ENCODE peak calls at places on chromosomes 11 and 22, in four cellular contexts. One of them, this sample, is unnamed.

GRCh38 chr22:45548441-45548840 is 45.8 kb downstream of the FBLN1 start:
- DNase-seq in GM12878: no peak
- DNase-seq in K562: no peak
- DNase-seq in HepG2: no peak
- DNase-seq in this sample: no peak

GRCh38 chr11:2759228-2760195 is 59.7 kb upstream of the KCNQ1OT1 start:
- DNase-seq in K562: no peak
- DNase-seq in HepG2: no peak
- DNase-seq in GM12878: no peak
- DNase-seq in this sample: no peak

GRCh38 chr22:42268852-42269406 is 1.5 kb downstream of the TCF20 start:
- DNase-seq in K562: no peak
- DNase-seq in GM12878: no peak
- DNase-seq in HepG2: no peak
- DNase-seq in this sample: peak; percentile 33

GRCh38 chr22:38034278-38034882 is 22.8 kb upstream of the PICK1 start:
- DNase-seq in GM12878: peak; percentile 15
- DNase-seq in HepG2: peak; percentile 50
- DNase-seq in K562: peak; percentile 81
- DNase-seq in this sample: peak; percentile 42

GRCh38 chr22:37401401-37401859 is 25.8 kb downstream of the ELFN2 start:
- DNase-seq in GM12878: no peak
- DNase-seq in HepG2: no peak
- DNase-seq in K562: no peak
- DNase-seq in this sample: no peak

GRCh38 chr11:61392991-61393595 is 706 bp downstream of the TMEM216 start:
- DNase-seq in HepG2: no peak
- DNase-seq in GM12878: no peak
- DNase-seq in K562: no peak
- DNase-seq in this sample: peak; percentile 52

GRCh38 chr22:39183991-39184585 is 31.6 kb upstream of the CBX7 start:
- DNase-seq in GM12878: no peak
- DNase-seq in K562: peak; percentile 48
- DNase-seq in HepG2: peak; percentile 65
- DNase-seq in this sample: no peak

GRCh38 chr11:47295385-47295784 is 25.5 kb downstream of the MADD start:
- DNase-seq in GM12878: no peak
- DNase-seq in K562: no peak
- DNase-seq in HepG2: no peak
- DNase-seq in this sample: no peak

GRCh38 chr11:118918686-118919280 is 6.9 kb downstream of the BCL9L start:
- DNase-seq in K562: peak; percentile 34
- DNase-seq in GM12878: no peak
- DNase-seq in HepG2: no peak
- DNase-seq in this sample: no peak

GRCh38 chr11:84316866-84317560 is 1030.8 kb upstream of the CCDC90B start:
- DNase-seq in GM12878: no peak
- DNase-seq in HepG2: no peak
- DNase-seq in K562: no peak
- DNase-seq in this sample: no peak

GRCh38 chr11:126561327-126561893 is 205.9 kb downstream of the ST3GAL4 start:
- DNase-seq in GM12878: no peak
- DNase-seq in HepG2: peak; percentile 34
- DNase-seq in K562: peak; percentile 47
- DNase-seq in this sample: no peak

GRCh38 chr11:10302294-10302743 is 2.6 kb upstream of the ADM start:
- DNase-seq in GM12878: no peak
- DNase-seq in HepG2: no peak
- DNase-seq in K562: no peak
- DNase-seq in this sample: no peak

GRCh38 chr11:119402470-119402869 is 20.5 kb downstream of the THY1 start:
- DNase-seq in HepG2: no peak
- DNase-seq in GM12878: no peak
- DNase-seq in K562: no peak
- DNase-seq in this sample: no peak

GRCh38 chr22:38863531-38864131 is 8.4 kb downstream of the CBX6 start:
- DNase-seq in GM12878: no peak
- DNase-seq in K562: no peak
- DNase-seq in HepG2: no peak
- DNase-seq in this sample: no peak

GRCh38 chr11:95128602-95129001 is 39.0 kb downstream of the ENDOD1 start:
- DNase-seq in K562: no peak
- DNase-seq in HepG2: no peak
- DNase-seq in GM12878: no peak
- DNase-seq in this sample: no peak

GRCh38 chr11:36452987-36453386 is 57.1 kb downstream of the TRAF6 start:
- DNase-seq in GM12878: no peak
- DNase-seq in HepG2: peak; percentile 34
- DNase-seq in K562: no peak
- DNase-seq in this sample: no peak

GRCh38 chr22:28711820-28712777 is 29.5 kb downstream of the CHEK2 start:
- DNase-seq in K562: peak; percentile 11
- DNase-seq in HepG2: peak; percentile 97
- DNase-seq in GM12878: no peak
- DNase-seq in this sample: no peak

GRCh38 chr11:43935131-43935979 is 7.1 kb upstream of the C11orf96 start:
- DNase-seq in GM12878: no peak
- DNase-seq in HepG2: no peak
- DNase-seq in K562: no peak
- DNase-seq in this sample: no peak
- TF ChIP-seq ZBTB33 in GM12878: no peak
- TF ChIP-seq ZBTB33 in HepG2: no peak
- TF ChIP-seq ZBTB33 in K562: no peak
- TF ChIP-seq ZBTB33 in this sample: no peak

DNA sequence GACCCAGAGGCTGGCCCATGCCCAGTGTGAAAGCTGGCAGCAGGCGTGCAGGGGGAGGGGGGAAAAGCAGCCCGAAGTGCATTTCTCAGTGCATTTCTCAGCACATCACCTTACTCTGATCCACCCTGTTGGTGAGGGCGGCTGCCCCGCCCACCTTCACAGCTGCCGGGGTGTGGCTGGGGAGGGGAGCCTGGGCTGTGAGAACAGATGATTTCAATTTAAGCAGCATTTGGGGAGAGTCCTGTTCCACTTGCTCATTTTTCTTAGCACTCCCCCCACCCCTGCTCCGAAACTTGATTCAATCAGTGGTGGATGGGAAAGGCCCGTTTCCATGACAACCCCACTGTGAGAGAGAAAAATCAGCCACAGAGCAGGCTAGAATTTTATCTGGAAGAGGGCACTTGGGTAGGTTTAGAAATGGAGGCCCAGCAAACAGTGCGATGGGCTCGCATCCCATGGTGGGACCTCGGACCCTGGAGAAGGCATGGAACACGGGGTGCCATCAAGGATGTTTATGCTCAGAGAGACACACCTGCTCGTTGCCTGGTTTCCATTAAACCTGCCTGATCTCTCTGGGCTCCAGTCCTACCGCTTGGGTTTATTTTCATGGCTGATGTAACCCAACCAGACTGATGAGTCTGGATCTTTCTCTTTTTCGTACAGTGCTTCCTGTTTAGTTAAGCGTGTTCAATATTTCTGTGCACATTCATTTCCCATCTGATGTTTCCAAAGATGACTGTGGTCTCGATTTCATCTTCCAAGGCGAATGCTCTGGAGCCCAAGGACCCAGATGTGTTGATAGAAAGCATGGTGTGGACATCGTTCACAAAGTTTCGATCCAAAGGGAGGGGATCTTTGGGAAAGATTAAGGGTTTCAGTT is 84.5 kb downstream of the SNX19 start:
- DNase-seq in HepG2: no peak
- DNase-seq in GM12878: no peak
- DNase-seq in K562: no peak
- DNase-seq in this sample: peak; percentile 41
- H3K4me3 ChIP-seq in HepG2: no peak overlapping the region
- H3K4me3 ChIP-seq in GM12878: no peak overlapping the region
- H3K4me3 ChIP-seq in K562: no peak overlapping the region
- H3K4me3 ChIP-seq in this sample: no peak overlapping the region

GRCh38 chr11:102291831-102292230 is 25.5 kb upstream of the BIRC3 start:
- DNase-seq in K562: no peak
- DNase-seq in HepG2: no peak
- DNase-seq in GM12878: no peak
- DNase-seq in this sample: no peak

GRCh38 chr11:102295045-102295444 is 22.2 kb upstream of the BIRC3 start:
- DNase-seq in K562: no peak
- DNase-seq in HepG2: no peak
- DNase-seq in GM12878: no peak
- DNase-seq in this sample: no peak

GRCh38 chr11:102289510-102290078 is 27.7 kb upstream of the BIRC3 start:
- DNase-seq in GM12878: no peak
- DNase-seq in HepG2: no peak
- DNase-seq in K562: no peak
- DNase-seq in this sample: no peak

GRCh38 chr11:102292951-102293350 is 24.3 kb upstream of the BIRC3 start:
- DNase-seq in K562: no peak
- DNase-seq in GM12878: no peak
- DNase-seq in HepG2: no peak
- DNase-seq in this sample: no peak

GRCh38 chr11:102293873-102294601 is 23.2 kb upstream of the BIRC3 start:
- DNase-seq in GM12878: no peak
- DNase-seq in K562: no peak
- DNase-seq in HepG2: peak; percentile 54
- DNase-seq in this sample: no peak
- TF ChIP-seq MXI1 in GM12878: peak; percentile 20
- TF ChIP-seq MXI1 in K562: no peak
- TF ChIP-seq MXI1 in HepG2: no peak
- TF ChIP-seq MXI1 in this sample: no peak

GRCh38 chr11:65416341-65417185 is 6.0 kb upstream of the NEAT1 start:
- DNase-seq in K562: peak; percentile 89
- DNase-seq in HepG2: peak; percentile 77
- DNase-seq in GM12878: no peak
- DNase-seq in this sample: peak; percentile 95
- TF ChIP-seq ZBTB33 in K562: peak; percentile 79
- TF ChIP-seq ZBTB33 in HepG2: peak; percentile 47
- TF ChIP-seq ZBTB33 in GM12878: no peak
- TF ChIP-seq ZBTB33 in this sample: no peak

GRCh38 chr11:112516261-112516660 is 255.6 kb upstream of the PLET1 start:
- DNase-seq in K562: no peak
- DNase-seq in HepG2: no peak
- DNase-seq in GM12878: no peak
- DNase-seq in this sample: no peak

GRCh38 chr11:112519749-112520148 is 259.1 kb upstream of the PLET1 start:
- DNase-seq in HepG2: no peak
- DNase-seq in K562: no peak
- DNase-seq in GM12878: no peak
- DNase-seq in this sample: no peak

GRCh38 chr11:112518371-112518770 is 257.7 kb upstream of the PLET1 start:
- DNase-seq in HepG2: no peak
- DNase-seq in K562: no peak
- DNase-seq in GM12878: no peak
- DNase-seq in this sample: no peak

GRCh38 chr11:112513936-112514716 is 253.5 kb upstream of the PLET1 start:
- DNase-seq in HepG2: no peak
- DNase-seq in GM12878: no peak
- DNase-seq in K562: no peak
- DNase-seq in this sample: peak; percentile 52

DNA sequence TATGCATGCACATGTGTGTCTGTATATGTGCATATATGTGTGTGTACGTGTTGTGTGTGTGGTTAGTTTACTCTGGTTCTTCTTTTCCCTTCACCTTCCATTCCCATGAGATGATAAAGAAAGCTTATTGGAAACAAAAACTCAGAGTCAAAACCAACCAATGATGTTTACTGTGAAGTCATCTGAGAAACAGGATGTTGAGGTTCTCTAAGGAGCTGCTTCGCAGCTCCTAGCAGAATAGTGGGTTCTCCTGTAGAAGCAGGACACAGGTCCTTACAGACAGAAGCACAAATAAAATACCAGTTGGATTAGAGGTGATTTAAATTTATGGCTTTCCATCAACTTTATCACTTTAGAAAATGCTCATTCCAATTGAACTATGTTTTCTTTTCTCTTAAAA is 256.1 kb upstream of the PLET1 start:
- DNase-seq in GM12878: no peak
- DNase-seq in HepG2: no peak
- DNase-seq in K562: no peak
- DNase-seq in this sample: no peak
- H3K4me3 ChIP-seq in GM12878: no peak overlapping the region
- H3K4me3 ChIP-seq in HepG2: no peak overlapping the region
- H3K4me3 ChIP-seq in K562: no peak overlapping the region
- H3K4me3 ChIP-seq in this sample: no peak overlapping the region

GRCh38 chr11:17013548-17014320 is 480 bp downstream of the PLEKHA7 start:
- DNase-seq in K562: no peak
- DNase-seq in GM12878: no peak
- DNase-seq in HepG2: peak; percentile 19
- DNase-seq in this sample: peak; percentile 64
- TF ChIP-seq MXI1 in K562: no peak
- TF ChIP-seq MXI1 in GM12878: no peak
- TF ChIP-seq MXI1 in HepG2: no peak
- TF ChIP-seq MXI1 in this sample: no peak

This sample was measured in SK-N-SH.